ENCODE peak calls at places on chromosomes 12 and 14, in five cellular contexts. One of them, this sample, is unnamed.

GRCh38 chr12:131853832-131854797 is 25.9 kb downstream of the MMP17 start:
- DNase-seq in kidney: peak
- DNase-seq in GM06990: no peak
- DNase-seq in mucosa of descending colon: no peak
- DNase-seq in progenitor cell of endocrine pancreas: no peak
- DNase-seq in this sample: no peak

GRCh38 chr14:67623114-67623513 is 3.4 kb downstream of the ARG2 start:
- DNase-seq in GM06990: no peak
- DNase-seq in progenitor cell of endocrine pancreas: no peak
- DNase-seq in mucosa of descending colon: no peak
- DNase-seq in kidney: no peak
- DNase-seq in this sample: no peak

GRCh38 chr14:28635387-28635786 is 131.2 kb upstream of the FOXG1 start:
- DNase-seq in kidney: no peak
- DNase-seq in GM06990: peak
- DNase-seq in mucosa of descending colon: no peak
- DNase-seq in progenitor cell of endocrine pancreas: no peak
- DNase-seq in this sample: peak

GRCh38 chr14:98138666-98139065 is 1133.3 kb downstream of the BCL11B start:
- DNase-seq in progenitor cell of endocrine pancreas: no peak
- DNase-seq in kidney: no peak
- DNase-seq in GM06990: no peak
- DNase-seq in mucosa of descending colon: no peak
- DNase-seq in this sample: peak

GRCh38 chr12:52949413-52950331 is 754 bp downstream of the KRT18 start:
- DNase-seq in GM06990: no peak
- DNase-seq in mucosa of descending colon: peak
- DNase-seq in progenitor cell of endocrine pancreas: peak
- DNase-seq in kidney: peak
- DNase-seq in this sample: no peak

GRCh38 chr12:110029290-110029689 is 19.0 kb downstream of the C12orf76 start:
- DNase-seq in mucosa of descending colon: no peak
- DNase-seq in progenitor cell of endocrine pancreas: no peak
- DNase-seq in kidney: no peak
- DNase-seq in GM06990: no peak
- DNase-seq in this sample: no peak

GRCh38 chr12:28346567-28346966 is 156.3 kb downstream of the CCDC91 start:
- DNase-seq in GM06990: no peak
- DNase-seq in kidney: no peak
- DNase-seq in progenitor cell of endocrine pancreas: no peak
- DNase-seq in mucosa of descending colon: no peak
- DNase-seq in this sample: no peak

GRCh38 chr14:67579040-67579439 is 21.0 kb downstream of the PIGH start:
- DNase-seq in kidney: no peak
- DNase-seq in GM06990: no peak
- DNase-seq in mucosa of descending colon: no peak
- DNase-seq in progenitor cell of endocrine pancreas: no peak
- DNase-seq in this sample: no peak

GRCh38 chr12:12456637-12457036 is 99.8 kb downstream of the BORCS5 start:
- DNase-seq in kidney: no peak
- DNase-seq in mucosa of descending colon: no peak
- DNase-seq in progenitor cell of endocrine pancreas: no peak
- DNase-seq in GM06990: no peak
- DNase-seq in this sample: no peak

GRCh38 chr12:77601069-77601468 is 229.6 kb upstream of the NAV3 start:
- DNase-seq in progenitor cell of endocrine pancreas: no peak
- DNase-seq in kidney: no peak
- DNase-seq in mucosa of descending colon: no peak
- DNase-seq in GM06990: no peak
- DNase-seq in this sample: no peak

GRCh38 chr12:105378821-105379400 is 48.4 kb downstream of the C12orf75 start:
- DNase-seq in kidney: no peak
- DNase-seq in mucosa of descending colon: no peak
- DNase-seq in progenitor cell of endocrine pancreas: no peak
- DNase-seq in GM06990: no peak
- DNase-seq in this sample: no peak
- TF ChIP-seq CTCF in kidney: no peak
- TF ChIP-seq CTCF in mucosa of descending colon: no peak
- TF ChIP-seq CTCF in progenitor cell of endocrine pancreas: peak
- TF ChIP-seq CTCF in GM06990: no peak
- TF ChIP-seq CTCF in this sample: peak

GRCh38 chr12:66120477-66120876 is 10.1 kb downstream of the LLPH start:
- DNase-seq in mucosa of descending colon: no peak
- DNase-seq in progenitor cell of endocrine pancreas: no peak
- DNase-seq in kidney: no peak
- DNase-seq in GM06990: no peak
- DNase-seq in this sample: no peak
- TF ChIP-seq CTCF in mucosa of descending colon: no peak
- TF ChIP-seq CTCF in progenitor cell of endocrine pancreas: no peak
- TF ChIP-seq CTCF in kidney: no peak
- TF ChIP-seq CTCF in GM06990: no peak
- TF ChIP-seq CTCF in this sample: no peak

GRCh38 chr14:78154827-78155226 is 15.3 kb upstream of the NRXN3 start:
- DNase-seq in kidney: no peak
- DNase-seq in GM06990: no peak
- DNase-seq in progenitor cell of endocrine pancreas: no peak
- DNase-seq in mucosa of descending colon: no peak
- DNase-seq in this sample: no peak
- TF ChIP-seq CTCF in kidney: no peak
- TF ChIP-seq CTCF in GM06990: peak
- TF ChIP-seq CTCF in progenitor cell of endocrine pancreas: peak
- TF ChIP-seq CTCF in mucosa of descending colon: no peak
- TF ChIP-seq CTCF in this sample: no peak

GRCh38 chr14:29749327-29749726 is 178.3 kb downstream of the PRKD1 start:
- DNase-seq in GM06990: no peak
- DNase-seq in mucosa of descending colon: no peak
- DNase-seq in kidney: no peak
- DNase-seq in progenitor cell of endocrine pancreas: no peak
- DNase-seq in this sample: no peak
- TF ChIP-seq CTCF in GM06990: no peak
- TF ChIP-seq CTCF in mucosa of descending colon: no peak
- TF ChIP-seq CTCF in kidney: no peak
- TF ChIP-seq CTCF in progenitor cell of endocrine pancreas: no peak
- TF ChIP-seq CTCF in this sample: no peak

DNA sequence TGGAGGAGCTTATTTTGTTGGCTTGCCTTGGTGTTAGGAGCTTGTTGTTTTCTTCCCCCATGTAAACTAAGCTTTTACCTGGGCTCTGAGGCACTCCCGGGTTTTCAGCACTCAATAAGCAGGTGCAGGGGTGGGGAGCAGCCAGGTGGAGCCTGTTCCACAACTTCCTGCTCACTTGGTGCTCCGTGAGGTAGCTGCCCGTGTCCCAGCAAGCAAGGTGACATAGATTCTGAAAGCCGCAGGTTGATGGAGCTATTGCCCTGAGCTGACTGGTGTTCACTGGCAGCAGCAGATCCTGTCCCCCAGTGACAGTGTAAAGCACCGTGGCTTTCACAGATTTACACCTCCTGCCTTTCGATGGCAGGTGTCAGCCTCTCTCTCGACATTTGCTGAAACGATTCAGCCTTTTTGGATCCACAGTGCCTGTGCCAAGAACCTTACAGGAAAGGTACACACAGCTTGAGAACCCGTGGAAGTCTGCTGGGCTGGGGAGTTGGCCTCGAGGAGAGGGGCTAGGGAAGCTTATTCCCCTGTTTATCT is 295.7 kb upstream of the FKBP4 start:
- DNase-seq in kidney: peak
- DNase-seq in mucosa of descending colon: peak
- DNase-seq in GM06990: no peak
- DNase-seq in progenitor cell of endocrine pancreas: no peak
- DNase-seq in this sample: no peak
- TF ChIP-seq CTCF in kidney: no peak
- TF ChIP-seq CTCF in mucosa of descending colon: no peak
- TF ChIP-seq CTCF in GM06990: no peak
- TF ChIP-seq CTCF in progenitor cell of endocrine pancreas: no peak
- TF ChIP-seq CTCF in this sample: no peak

GRCh38 chr12:125184213-125184952 is 119.1 kb downstream of the AACS start:
- DNase-seq in kidney: no peak
- DNase-seq in GM06990: no peak
- DNase-seq in mucosa of descending colon: no peak
- DNase-seq in progenitor cell of endocrine pancreas: no peak
- DNase-seq in this sample: no peak

GRCh38 chr12:125186471-125187147 is 121.4 kb downstream of the AACS start:
- DNase-seq in progenitor cell of endocrine pancreas: peak
- DNase-seq in kidney: no peak
- DNase-seq in GM06990: no peak
- DNase-seq in mucosa of descending colon: peak
- DNase-seq in this sample: peak

GRCh38 chr12:125187148-125187733 is 122.0 kb downstream of the AACS start:
- DNase-seq in mucosa of descending colon: peak
- DNase-seq in GM06990: no peak
- DNase-seq in progenitor cell of endocrine pancreas: peak
- DNase-seq in kidney: peak
- DNase-seq in this sample: no peak

GRCh38 chr12:125185311-125185739 is 120.1 kb downstream of the AACS start:
- DNase-seq in GM06990: no peak
- DNase-seq in progenitor cell of endocrine pancreas: no peak
- DNase-seq in kidney: no peak
- DNase-seq in mucosa of descending colon: peak
- DNase-seq in this sample: no peak

GRCh38 chr12:125185740-125186470 is 120.7 kb downstream of the AACS start:
- DNase-seq in mucosa of descending colon: peak
- DNase-seq in GM06990: peak
- DNase-seq in progenitor cell of endocrine pancreas: peak
- DNase-seq in kidney: peak
- DNase-seq in this sample: peak
- TF ChIP-seq CTCF in mucosa of descending colon: peak
- TF ChIP-seq CTCF in GM06990: no peak
- TF ChIP-seq CTCF in progenitor cell of endocrine pancreas: peak
- TF ChIP-seq CTCF in kidney: peak
- TF ChIP-seq CTCF in this sample: peak